ENCODE peak calls at places on chromosome 14, in four cellular contexts. S, F, H and I are unnamed samples.

GRCh38 chr14:72591401-72591800 is 302.5 kb downstream of the DPF3 start:
- DNase-seq in F (no peak), H (no peak), S (no peak), I (no peak)

GRCh38 chr14:35189422-35189821 is 67.1 kb downstream of the PRORP start:
- DNase-seq in S (no peak), F (no peak), H (no peak), I (no peak)

GRCh38 chr14:42023452-42023851 is 416.8 kb downstream of the LRFN5 start:
- DNase-seq in F (no peak), S (no peak), H (no peak), I (peak)

GRCh38 chr14:105204931-105205717 is 24.0 kb upstream of the NUDT14 start:
- DNase-seq in F (no peak), S (no peak), H (no peak), I (no peak)

GRCh38 chr14:101704140-101704539 is 57.4 kb upstream of the PPP2R5C start:
- DNase-seq in H (no peak), S (no peak), F (no peak), I (no peak)

GRCh38 chr14:23641180-23641914 is 5.2 kb downstream of the DHRS2 start:
- DNase-seq in S (no peak), F (no peak), H (no peak), I (no peak)

GRCh38 chr14:72982146-72982708 is 44.7 kb downstream of the ZFYVE1 start:
- DNase-seq in S (no peak), F (no peak), H (no peak), I (no peak)

GRCh38 chr14:75738192-75738591 is 77.1 kb downstream of the TTLL5 start:
- DNase-seq in S (no peak), H (no peak), F (no peak), I (no peak)

GRCh38 chr14:101823081-101823480 is 61.6 kb downstream of the PPP2R5C start:
- DNase-seq in H (no peak), F (no peak), S (no peak), I (no peak)